ENCODE peak calls at places on chromosomes 13 and 19, in eight cellular contexts. J is activated T-helper 1 cell treated with anti-CD3 and anti-CD28 coated beads, Interleukin-2, amount 50 U/mL, for 16 hours; F is effector CD4-positive, alpha-beta T cell; G is brain microvascular endothelial cell; O is upper lobe of right lung; K is HT-29; R is astrocyte of the hippocampus; D is stimulated activated naive CD4-positive, alpha-beta T cell. C is an unnamed sample.

GRCh38 chr13:87498681-87499080 is 172.5 kb upstream of the SLITRK5 start:
- DNase-seq in F (no peak), O (no peak), K (peak), G (no peak), R (peak), D (no peak), J (no peak), C (no peak)

GRCh38 chr19:4721196-4721595 is 2.4 kb downstream of the DPP9 start:
- DNase-seq in G (no peak), K (no peak), R (no peak), J (no peak), O (no peak), D (no peak), F (no peak), C (no peak)

GRCh38 chr13:30204564-30204963 is 102.8 kb downstream of the KATNAL1 start:
- DNase-seq in D (no peak), G (no peak), F (no peak), O (no peak), K (no peak), J (no peak), R (no peak), C (no peak)

GRCh38 chr13:67094952-67095351 is 135.2 kb downstream of the PCDH9 start:
- DNase-seq in D (no peak), K (no peak), O (no peak), R (peak), G (no peak), F (no peak), J (no peak), C (no peak)

GRCh38 chr19:35430382-35431146 is 17.5 kb upstream of the FFAR2 start:
- DNase-seq in R (no peak), D (no peak), G (no peak), F (no peak), K (no peak), J (no peak), O (no peak), C (no peak)

GRCh38 chr19:5694167-5694951 is 4.3 kb downstream of the RPL36 start:
- DNase-seq in R (no peak), F (no peak), K (no peak), J (no peak), D (no peak), G (no peak), O (no peak), C (no peak)

GRCh38 chr13:59537500-59537899 is 626.2 kb downstream of the DIAPH3 start:
- DNase-seq in J (no peak), R (no peak), G (no peak), K (no peak), O (no peak), D (no peak), F (no peak), C (no peak)

GRCh38 chr19:49363265-49364082 is at the start of gene DKKL1:
- DNase-seq in O (peak), J (peak), G (peak), R (peak), F (peak), D (peak), K (peak), C (peak)

GRCh38 chr13:71626396-71626795 is 240.6 kb downstream of the DACH1 start:
- DNase-seq in G (no peak), F (no peak), D (no peak), O (no peak), J (no peak), K (no peak), R (no peak), C (no peak)

GRCh38 chr13:91375119-91375729 is 23.2 kb upstream of the GPC5 start:
- DNase-seq in K (peak), J (no peak), R (peak), O (no peak), F (no peak), G (no peak), D (no peak), C (no peak)

GRCh38 chr19:29978139-29978538 is 36.1 kb downstream of the URI1 start:
- DNase-seq in O (no peak), J (no peak), G (no peak), R (no peak), D (no peak), F (no peak), K (no peak), C (no peak)

GRCh38 chr13:51764184-51765141 is 39.5 kb downstream of the DHRS12 start:
- DNase-seq in D (peak), K (peak), F (peak), J (no peak), O (no peak), R (peak), G (peak), C (no peak)

GRCh38 chr13:98022210-98022609 is 68.7 kb downstream of the IPO5 start:
- DNase-seq in F (no peak), K (no peak), D (no peak), O (no peak), R (peak), J (no peak), G (peak), C (no peak)

GRCh38 chr13:53285896-53286430 is 257.4 kb downstream of the OLFM4 start:
- DNase-seq in R (no peak), J (no peak), G (no peak), D (no peak), O (no peak), F (no peak), K (no peak), C (no peak)

GRCh38 chr13:38979891-38980627 is 10.6 kb downstream of the STOML3 start:
- DNase-seq in J (no peak), F (no peak), D (no peak), K (no peak), R (no peak), O (no peak), G (no peak), C (no peak)

GRCh38 chr19:4906963-4907362 is 2.3 kb upstream of the UHRF1 start:
- DNase-seq in J (no peak), F (no peak), K (no peak), G (no peak), O (no peak), R (no peak), D (no peak), C (no peak)

GRCh38 chr13:103238441-103238840 is 172.2 kb upstream of the SLC10A2 start:
- DNase-seq in J (no peak), F (no peak), G (no peak), K (no peak), O (no peak), R (no peak), D (no peak), C (no peak)

GRCh38 chr13:21849323-21849722 is 178.4 kb downstream of the FGF9 start:
- DNase-seq in F (peak), K (peak), O (no peak), J (no peak), D (peak), G (no peak), R (peak), C (no peak)

GRCh38 chr13:64753606-64754005 is 2476.5 kb downstream of the PCDH9 start:
- DNase-seq in R (no peak), F (no peak), J (no peak), O (no peak), G (no peak), K (no peak), D (no peak), C (no peak)

GRCh38 chr13:26050568-26051230 is 1.1 kb downstream of the SHISA2 start:
- DNase-seq in K (no peak), D (no peak), F (no peak), G (no peak), J (no peak), O (peak), R (peak), C (no peak)

GRCh38 chr19:51697169-51697776 is 4.1 kb downstream of the SPACA6 start:
- DNase-seq in O (no peak), D (no peak), G (no peak), J (no peak), K (no peak), F (no peak), R (no peak), C (no peak)

GRCh38 chr13:44768775-44769578 is 192.8 kb upstream of the TSC22D1 start:
- DNase-seq in O (no peak), R (peak), G (no peak), J (no peak), F (no peak), D (no peak), K (no peak), C (no peak)

GRCh38 chr19:41409288-41409687 is 11.7 kb downstream of the BCKDHA start:
- DNase-seq in G (no peak), F (no peak), D (no peak), J (no peak), K (peak), R (peak), O (no peak), C (peak)

GRCh38 chr13:74825170-74825948 is 656.6 kb downstream of the TBC1D4 start:
- DNase-seq in O (no peak), K (no peak), D (no peak), F (no peak), J (no peak), R (peak), G (peak), C (no peak)

GRCh38 chr19:17687857-17688784 is at the start of gene UNC13A:
- DNase-seq in R (peak), K (no peak), G (peak), F (peak), D (no peak), O (peak), J (no peak), C (no peak)

GRCh38 chr19:41527079-41527478 is 48.9 kb upstream of the CEACAM21 start:
- DNase-seq in R (no peak), D (no peak), O (no peak), G (no peak), K (no peak), F (no peak), J (no peak), C (no peak)

GRCh38 chr19:12648088-12648487 is 18.5 kb downstream of the MAN2B1 start:
- DNase-seq in R (peak), J (no peak), K (no peak), O (no peak), G (no peak), F (no peak), D (no peak), C (no peak)

C was measured in H54.